ENCODE peak calls at places on chromosomes 7 and 10, in ten cellular contexts. One of them, this sample, is unnamed.

GRCh38 chr7:110050831-110051230 is 1040.1 kb upstream of the LRRN3 start:
- DNase-seq in fibroblast of lung: no peak
- DNase-seq in cardiac fibroblast: no peak
- DNase-seq in astrocyte of the cerebellum: no peak
- DNase-seq in trophoblast cell: no peak
- DNase-seq in A549: no peak
- DNase-seq in GM12865: no peak
- DNase-seq in psoas muscle: no peak
- DNase-seq in RWPE2: no peak
- DNase-seq in adrenal gland: no peak
- DNase-seq in this sample: no peak

GRCh38 chr7:23700058-23700457 is 10.0 kb upstream of the STK31 start:
- DNase-seq in fibroblast of lung: no peak
- DNase-seq in cardiac fibroblast: no peak
- DNase-seq in astrocyte of the cerebellum: no peak
- DNase-seq in trophoblast cell: no peak
- DNase-seq in A549: no peak
- DNase-seq in GM12865: no peak
- DNase-seq in psoas muscle: no peak
- DNase-seq in RWPE2: no peak
- DNase-seq in adrenal gland: no peak
- DNase-seq in this sample: no peak

GRCh38 chr10:72257051-72257892 is 16.5 kb upstream of the DDIT4 start:
- DNase-seq in fibroblast of lung: peak; percentile 47
- DNase-seq in cardiac fibroblast: peak; percentile 20
- DNase-seq in astrocyte of the cerebellum: no peak
- DNase-seq in trophoblast cell: peak; percentile 49
- DNase-seq in A549: no peak
- DNase-seq in GM12865: peak; percentile 80
- DNase-seq in psoas muscle: no peak
- DNase-seq in RWPE2: no peak
- DNase-seq in adrenal gland: peak; percentile 56
- DNase-seq in this sample: no peak

GRCh38 chr10:2619472-2619871 is 447.9 kb upstream of the PFKP start:
- DNase-seq in fibroblast of lung: no peak
- DNase-seq in cardiac fibroblast: no peak
- DNase-seq in astrocyte of the cerebellum: no peak
- DNase-seq in trophoblast cell: no peak
- DNase-seq in A549: peak; percentile 17
- DNase-seq in GM12865: peak; percentile 9
- DNase-seq in psoas muscle: no peak
- DNase-seq in RWPE2: no peak
- DNase-seq in adrenal gland: no peak
- DNase-seq in this sample: no peak

GRCh38 chr7:66529889-66530615 is 98.6 kb upstream of the KCTD7 start:
- DNase-seq in fibroblast of lung: peak; percentile 9
- DNase-seq in cardiac fibroblast: peak; percentile 13
- DNase-seq in astrocyte of the cerebellum: no peak
- DNase-seq in trophoblast cell: no peak
- DNase-seq in A549: no peak
- DNase-seq in GM12865: no peak
- DNase-seq in psoas muscle: no peak
- DNase-seq in RWPE2: no peak
- DNase-seq in adrenal gland: no peak
- DNase-seq in this sample: no peak

GRCh38 chr10:86715836-86716235 is 40.6 kb upstream of the BMPR1A start:
- DNase-seq in fibroblast of lung: no peak
- DNase-seq in cardiac fibroblast: no peak
- DNase-seq in astrocyte of the cerebellum: no peak
- DNase-seq in trophoblast cell: no peak
- DNase-seq in A549: no peak
- DNase-seq in GM12865: no peak
- DNase-seq in psoas muscle: no peak
- DNase-seq in RWPE2: no peak
- DNase-seq in adrenal gland: no peak
- DNase-seq in this sample: no peak

GRCh38 chr7:93902777-93903423 is 3.5 kb upstream of the GNGT1 start:
- DNase-seq in fibroblast of lung: peak; percentile 79
- DNase-seq in cardiac fibroblast: peak; percentile 90
- DNase-seq in astrocyte of the cerebellum: no peak
- DNase-seq in trophoblast cell: peak; percentile 75
- DNase-seq in A549: no peak
- DNase-seq in GM12865: peak; percentile 53
- DNase-seq in psoas muscle: no peak
- DNase-seq in RWPE2: no peak
- DNase-seq in adrenal gland: no peak
- DNase-seq in this sample: no peak

GRCh38 chr10:99534939-99535763 is 2.4 kb downstream of the NKX2-3 start:
- DNase-seq in fibroblast of lung: no peak
- DNase-seq in cardiac fibroblast: peak; percentile 22
- DNase-seq in astrocyte of the cerebellum: no peak
- DNase-seq in trophoblast cell: peak; percentile 66
- DNase-seq in A549: no peak
- DNase-seq in GM12865: peak; percentile 50
- DNase-seq in psoas muscle: no peak
- DNase-seq in RWPE2: no peak
- DNase-seq in adrenal gland: no peak
- DNase-seq in this sample: no peak

GRCh38 chr7:157000047-157000726 is 10.3 kb downstream of the MNX1 start:
- DNase-seq in fibroblast of lung: no peak
- DNase-seq in cardiac fibroblast: no peak
- DNase-seq in astrocyte of the cerebellum: no peak
- DNase-seq in trophoblast cell: peak; percentile 19
- DNase-seq in A549: no peak
- DNase-seq in GM12865: no peak
- DNase-seq in psoas muscle: no peak
- DNase-seq in RWPE2: no peak
- DNase-seq in adrenal gland: no peak
- DNase-seq in this sample: no peak

GRCh38 chr7:157003445-157004049 is 6.9 kb downstream of the MNX1 start:
- DNase-seq in fibroblast of lung: no peak
- DNase-seq in cardiac fibroblast: no peak
- DNase-seq in astrocyte of the cerebellum: no peak
- DNase-seq in trophoblast cell: no peak
- DNase-seq in A549: no peak
- DNase-seq in GM12865: no peak
- DNase-seq in psoas muscle: no peak
- DNase-seq in RWPE2: no peak
- DNase-seq in adrenal gland: no peak
- DNase-seq in this sample: no peak

GRCh38 chr7:157000741-157001653 is 9.5 kb downstream of the MNX1 start:
- DNase-seq in fibroblast of lung: no peak
- DNase-seq in cardiac fibroblast: no peak
- DNase-seq in astrocyte of the cerebellum: no peak
- DNase-seq in trophoblast cell: no peak
- DNase-seq in A549: no peak
- DNase-seq in GM12865: no peak
- DNase-seq in psoas muscle: no peak
- DNase-seq in RWPE2: no peak
- DNase-seq in adrenal gland: no peak
- DNase-seq in this sample: no peak

GRCh38 chr7:157002819-157003421 is 7.5 kb downstream of the MNX1 start:
- DNase-seq in fibroblast of lung: no peak
- DNase-seq in cardiac fibroblast: no peak
- DNase-seq in astrocyte of the cerebellum: no peak
- DNase-seq in trophoblast cell: no peak
- DNase-seq in A549: no peak
- DNase-seq in GM12865: no peak
- DNase-seq in psoas muscle: no peak
- DNase-seq in RWPE2: no peak
- DNase-seq in adrenal gland: no peak
- DNase-seq in this sample: no peak

DNA sequence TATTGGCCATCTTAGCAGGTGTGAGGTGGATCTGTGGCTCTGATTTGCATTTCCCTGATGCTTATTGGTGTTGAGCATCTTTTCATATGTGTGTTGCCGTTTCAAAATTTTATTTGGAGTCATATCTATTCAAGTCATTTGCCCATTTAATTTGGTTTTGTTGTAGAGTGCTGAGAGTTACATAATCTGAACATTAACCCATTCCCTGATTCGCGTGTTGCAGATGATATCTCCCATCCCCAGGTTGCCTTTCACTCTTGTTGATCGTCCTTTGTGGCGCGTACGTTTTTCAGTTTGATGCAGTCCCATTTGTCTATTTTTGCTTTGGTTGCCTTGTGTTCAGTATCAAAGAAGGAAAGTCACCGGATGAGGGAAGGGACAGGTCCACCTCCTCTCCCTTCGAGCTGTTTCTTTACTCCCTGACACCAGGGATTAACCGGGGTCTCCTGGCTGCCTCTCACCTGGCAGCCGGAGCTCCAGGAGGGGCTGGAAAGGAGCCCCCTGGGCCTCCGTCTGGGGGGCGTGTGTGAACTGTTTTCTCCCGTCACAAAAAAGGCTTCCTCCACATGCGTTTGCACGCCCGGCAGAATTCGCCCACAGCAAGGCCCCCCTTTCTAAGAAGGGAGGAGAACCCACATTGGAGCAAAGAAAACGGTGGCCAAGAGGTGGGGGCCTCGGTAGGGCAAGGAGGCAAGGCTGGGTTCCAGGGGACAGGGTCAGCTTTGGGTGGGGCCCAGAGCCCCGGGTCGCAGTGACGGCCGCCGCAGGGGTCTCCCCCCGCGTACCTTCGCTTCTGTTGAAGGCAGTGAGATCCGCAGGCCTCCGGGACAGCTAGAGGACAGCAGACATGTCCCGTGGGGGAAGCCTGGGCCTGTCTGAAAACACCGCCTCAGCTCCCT is 8.3 kb downstream of the MNX1 start:
- DNase-seq in fibroblast of lung: no peak
- DNase-seq in cardiac fibroblast: no peak
- DNase-seq in astrocyte of the cerebellum: no peak
- DNase-seq in trophoblast cell: no peak
- DNase-seq in A549: no peak
- DNase-seq in GM12865: no peak
- DNase-seq in psoas muscle: no peak
- DNase-seq in RWPE2: no peak
- DNase-seq in adrenal gland: no peak
- DNase-seq in this sample: no peak
- H3K4me3 ChIP-seq in fibroblast of lung: no peak overlapping the region
- H3K4me3 ChIP-seq in cardiac fibroblast: no peak overlapping the region
- H3K4me3 ChIP-seq in astrocyte of the cerebellum: no peak overlapping the region
- H3K4me3 ChIP-seq in trophoblast cell: no peak overlapping the region
- H3K4me3 ChIP-seq in A549: no peak overlapping the region
- H3K4me3 ChIP-seq in GM12865: no peak overlapping the region
- H3K4me3 ChIP-seq in psoas muscle: no peak overlapping the region
- H3K4me3 ChIP-seq in RWPE2: no peak overlapping the region
- H3K4me3 ChIP-seq in adrenal gland: no peak overlapping the region
- H3K4me3 ChIP-seq in this sample: no peak overlapping the region

GRCh38 chr10:77637474-77637985 is at the start of gene KCNMA1:
- DNase-seq in fibroblast of lung: peak; percentile 48
- DNase-seq in cardiac fibroblast: no peak
- DNase-seq in astrocyte of the cerebellum: no peak
- DNase-seq in trophoblast cell: no peak
- DNase-seq in A549: peak; percentile 51
- DNase-seq in GM12865: peak; percentile 23
- DNase-seq in psoas muscle: peak; percentile 26
- DNase-seq in RWPE2: no peak
- DNase-seq in adrenal gland: no peak
- DNase-seq in this sample: no peak

GRCh38 chr10:77639756-77640155 is 2.1 kb upstream of the KCNMA1 start:
- DNase-seq in fibroblast of lung: no peak
- DNase-seq in cardiac fibroblast: no peak
- DNase-seq in astrocyte of the cerebellum: no peak
- DNase-seq in trophoblast cell: no peak
- DNase-seq in A549: no peak
- DNase-seq in GM12865: no peak
- DNase-seq in psoas muscle: no peak
- DNase-seq in RWPE2: no peak
- DNase-seq in adrenal gland: no peak
- DNase-seq in this sample: no peak

GRCh38 chr10:77640167-77640566 is 2.6 kb upstream of the KCNMA1 start:
- DNase-seq in fibroblast of lung: no peak
- DNase-seq in cardiac fibroblast: no peak
- DNase-seq in astrocyte of the cerebellum: no peak
- DNase-seq in trophoblast cell: no peak
- DNase-seq in A549: no peak
- DNase-seq in GM12865: no peak
- DNase-seq in psoas muscle: no peak
- DNase-seq in RWPE2: no peak
- DNase-seq in adrenal gland: no peak
- DNase-seq in this sample: no peak

GRCh38 chr10:77637986-77638765 is 568 bp upstream of the KCNMA1 start:
- DNase-seq in fibroblast of lung: peak; percentile 61
- DNase-seq in cardiac fibroblast: peak; percentile 51
- DNase-seq in astrocyte of the cerebellum: no peak
- DNase-seq in trophoblast cell: peak; percentile 14
- DNase-seq in A549: peak; percentile 38
- DNase-seq in GM12865: no peak
- DNase-seq in psoas muscle: peak; percentile 52
- DNase-seq in RWPE2: no peak
- DNase-seq in adrenal gland: no peak
- DNase-seq in this sample: no peak

GRCh38 chr10:77638766-77639101 is 1.1 kb upstream of the KCNMA1 start:
- DNase-seq in fibroblast of lung: no peak
- DNase-seq in cardiac fibroblast: no peak
- DNase-seq in astrocyte of the cerebellum: no peak
- DNase-seq in trophoblast cell: no peak
- DNase-seq in A549: no peak
- DNase-seq in GM12865: no peak
- DNase-seq in psoas muscle: no peak
- DNase-seq in RWPE2: no peak
- DNase-seq in adrenal gland: no peak
- DNase-seq in this sample: no peak
- H3K4me3 ChIP-seq in fibroblast of lung: peak overlapping the region; percentile 21
- H3K4me3 ChIP-seq in cardiac fibroblast: peak overlapping the region; percentile 60
- H3K4me3 ChIP-seq in astrocyte of the cerebellum: peak overlapping the region; percentile 59
- H3K4me3 ChIP-seq in trophoblast cell: peak overlapping the region; percentile 97
- H3K4me3 ChIP-seq in A549: peak overlapping the region; percentile 90
- H3K4me3 ChIP-seq in GM12865: peak overlapping the region; percentile 11
- H3K4me3 ChIP-seq in psoas muscle: peak overlapping the region; percentile 81
- H3K4me3 ChIP-seq in RWPE2: peak overlapping the region; percentile 94
- H3K4me3 ChIP-seq in adrenal gland: no peak overlapping the region
- H3K4me3 ChIP-seq in this sample: no peak overlapping the region

GRCh38 chr7:130409067-130409721 is 28.9 kb downstream of the CPA1 start:
- DNase-seq in fibroblast of lung: no peak
- DNase-seq in cardiac fibroblast: peak; percentile 63
- DNase-seq in astrocyte of the cerebellum: no peak
- DNase-seq in trophoblast cell: peak; percentile 65
- DNase-seq in A549: no peak
- DNase-seq in GM12865: no peak
- DNase-seq in psoas muscle: no peak
- DNase-seq in RWPE2: no peak
- DNase-seq in adrenal gland: no peak
- DNase-seq in this sample: peak; percentile 11
- H3K4me3 ChIP-seq in fibroblast of lung: no peak overlapping the region
- H3K4me3 ChIP-seq in cardiac fibroblast: no peak overlapping the region
- H3K4me3 ChIP-seq in astrocyte of the cerebellum: no peak overlapping the region
- H3K4me3 ChIP-seq in trophoblast cell: no peak overlapping the region
- H3K4me3 ChIP-seq in A549: no peak overlapping the region
- H3K4me3 ChIP-seq in GM12865: no peak overlapping the region
- H3K4me3 ChIP-seq in psoas muscle: no peak overlapping the region
- H3K4me3 ChIP-seq in RWPE2: no peak overlapping the region
- H3K4me3 ChIP-seq in adrenal gland: no peak overlapping the region
- H3K4me3 ChIP-seq in this sample: no peak overlapping the region

DNA sequence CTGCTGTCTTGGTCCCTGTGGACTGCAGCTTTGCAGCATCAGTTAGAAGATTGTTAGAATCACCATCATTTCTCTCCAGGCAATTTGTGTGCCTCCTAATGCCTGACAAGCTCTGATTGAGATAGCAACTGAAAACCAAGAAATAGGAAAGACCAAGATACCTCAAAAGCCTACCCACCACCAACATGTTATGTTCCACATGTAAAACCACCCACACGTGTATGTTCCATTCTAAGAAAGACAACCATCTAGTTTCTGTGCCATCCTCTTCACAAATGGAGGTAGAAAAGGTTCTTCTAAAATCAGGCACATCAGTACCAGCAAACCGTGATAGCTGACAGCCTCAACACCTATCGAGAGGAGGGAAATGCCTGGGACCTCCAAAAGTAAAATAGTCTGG is 46.9 kb downstream of the TASOR2 start:
- DNase-seq in fibroblast of lung: no peak
- DNase-seq in cardiac fibroblast: no peak
- DNase-seq in astrocyte of the cerebellum: no peak
- DNase-seq in trophoblast cell: no peak
- DNase-seq in A549: no peak
- DNase-seq in GM12865: no peak
- DNase-seq in psoas muscle: no peak
- DNase-seq in RWPE2: no peak
- DNase-seq in adrenal gland: no peak
- DNase-seq in this sample: no peak
- H3K4me3 ChIP-seq in fibroblast of lung: no peak overlapping the region
- H3K4me3 ChIP-seq in cardiac fibroblast: no peak overlapping the region
- H3K4me3 ChIP-seq in astrocyte of the cerebellum: no peak overlapping the region
- H3K4me3 ChIP-seq in trophoblast cell: no peak overlapping the region
- H3K4me3 ChIP-seq in A549: no peak overlapping the region
- H3K4me3 ChIP-seq in GM12865: no peak overlapping the region
- H3K4me3 ChIP-seq in psoas muscle: no peak overlapping the region
- H3K4me3 ChIP-seq in RWPE2: no peak overlapping the region
- H3K4me3 ChIP-seq in adrenal gland: no peak overlapping the region
- H3K4me3 ChIP-seq in this sample: no peak overlapping the region